ENCODE peak calls at places on chromosomes 13 and 19, in seven cellular contexts. O is PC-3, T is lung, Q is A673, S is AG04450, E is upper lobe of right lung, H is suprapubic skin. N is an unnamed sample.
A peak's percentile ranks its signal among the peaks of the same experiment; 100 is the strongest.

GRCh38 chr19:46372901-46373572 is 26.1 kb downstream of the PPP5C start:
- DNase-seq in H (peak; percentile 24), S (no peak), O (peak; percentile 5), E (peak; percentile 60), Q (peak; percentile 75), T (no peak), N (no peak)

GRCh38 chr13:29648760-29649159 is 53.3 kb upstream of the SLC7A1 start:
- DNase-seq in H (no peak), E (no peak), T (no peak), O (no peak), S (no peak), Q (no peak), N (no peak)

GRCh38 chr19:5127710-5128109 is 158.8 kb downstream of the KDM4B start:
- DNase-seq in Q (no peak), S (no peak), T (no peak), E (no peak), O (no peak), H (no peak), N (no peak)

GRCh38 chr19:5120833-5121232 is 151.9 kb downstream of the KDM4B start:
- DNase-seq in E (no peak), O (no peak), H (no peak), T (no peak), Q (no peak), S (no peak), N (no peak)

GRCh38 chr19:6521718-6522646 is 8.8 kb upstream of the TNFSF9 start:
- DNase-seq in E (no peak), O (no peak), Q (no peak), T (no peak), H (no peak), S (no peak), N (peak; percentile 46)

GRCh38 chr13:76349700-76350099 is 536.5 kb downstream of the KCTD12 start:
- DNase-seq in H (no peak), O (no peak), E (no peak), T (no peak), Q (no peak), S (no peak), N (no peak)

GRCh38 chr19:19549804-19550453 is 11.9 kb downstream of the CILP2 start:
- DNase-seq in E (no peak), S (no peak), Q (no peak), T (no peak), H (no peak), O (no peak), N (no peak)

GRCh38 chr19:42433503-42434260 is 6.5 kb upstream of the LIPE start:
- DNase-seq in Q (peak; percentile 51), E (peak; percentile 81), H (peak; percentile 81), O (peak; percentile 55), T (peak; percentile 64), S (no peak), N (peak; percentile 80)

GRCh38 chr13:106986687-106987434 is 418.9 kb upstream of the ARGLU1 start:
- DNase-seq in O (no peak), Q (no peak), S (no peak), T (no peak), H (no peak), E (no peak), N (no peak)

GRCh38 chr19:42332059-42332458 is 6.6 kb downstream of the MEGF8 start:
- DNase-seq in O (no peak), S (no peak), E (no peak), T (no peak), H (no peak), Q (no peak), N (no peak)

GRCh38 chr13:36054041-36054440 is 77.1 kb downstream of the DCLK1 start:
- DNase-seq in O (no peak), T (no peak), Q (no peak), S (no peak), H (no peak), E (no peak), N (no peak)

GRCh38 chr13:40189426-40189825 is 477.0 kb downstream of the FOXO1 start:
- DNase-seq in O (no peak), S (no peak), E (no peak), T (no peak), Q (no peak), H (no peak), N (no peak)

GRCh38 chr19:30089086-30089665 is 147.1 kb downstream of the URI1 start:
- DNase-seq in E (peak; percentile 52), O (no peak), H (no peak), T (no peak), Q (no peak), S (no peak), N (no peak)

GRCh38 chr19:30086220-30086619 is 144.2 kb downstream of the URI1 start:
- DNase-seq in T (no peak), O (no peak), E (no peak), Q (no peak), H (no peak), S (no peak), N (no peak)

GRCh38 chr19:30086916-30087315 is 144.9 kb downstream of the URI1 start:
- DNase-seq in T (no peak), E (no peak), Q (no peak), H (no peak), S (no peak), O (no peak), N (no peak)

GRCh38 chr19:30088567-30088966 is 146.5 kb downstream of the URI1 start:
- DNase-seq in T (no peak), H (no peak), O (no peak), S (no peak), E (no peak), Q (no peak), N (no peak)

GRCh38 chr19:30087381-30088138 is 145.5 kb downstream of the URI1 start:
- DNase-seq in T (no peak), H (no peak), O (no peak), E (peak; percentile 33), S (no peak), Q (no peak), N (no peak)
- H3K27ac ChIP-seq in T (no peak overlapping the region), H (no peak overlapping the region), O (no peak overlapping the region), E (no peak overlapping the region), S (no peak overlapping the region), Q (no peak overlapping the region), N (no peak overlapping the region)

GRCh38 chr13:91245283-91245682 is 102.2 kb upstream of the MIR17HG start:
- DNase-seq in Q (no peak), E (no peak), O (no peak), H (no peak), S (no peak), T (no peak), N (no peak)

GRCh38 chr13:91242652-91243051 is 104.8 kb upstream of the MIR17HG start:
- DNase-seq in O (no peak), T (no peak), Q (no peak), H (no peak), S (no peak), E (no peak), N (no peak)

GRCh38 chr13:91249370-91249769 is 98.1 kb upstream of the MIR17HG start:
- DNase-seq in H (no peak), E (no peak), Q (no peak), S (no peak), T (no peak), O (no peak), N (no peak)

GRCh38 chr13:91248249-91248648 is 99.2 kb upstream of the MIR17HG start:
- DNase-seq in S (no peak), Q (no peak), E (no peak), O (no peak), H (no peak), T (no peak), N (no peak)

DNA sequence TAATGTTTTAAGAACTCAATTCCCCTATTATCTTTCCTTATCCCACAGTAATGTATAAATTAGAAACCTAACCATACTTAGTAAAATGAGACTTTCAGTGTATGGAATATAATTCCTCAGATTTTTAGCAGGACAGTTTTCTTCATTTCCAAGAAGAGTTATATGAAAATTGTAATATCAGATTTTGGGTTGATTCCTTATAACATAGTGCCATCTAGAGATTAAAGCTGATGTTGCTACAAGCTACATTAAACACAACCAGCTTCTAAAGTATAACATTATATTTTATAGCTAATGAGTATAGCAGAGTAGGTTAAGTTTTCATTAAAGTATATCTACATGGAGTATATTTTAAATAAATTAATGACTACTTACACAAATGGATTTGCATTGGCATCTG is 99.7 kb upstream of the MIR17HG start:
- DNase-seq in Q (peak; percentile 6), O (peak; percentile 23), E (no peak), T (no peak), S (no peak), H (no peak), N (no peak)
- TF ChIP-seq CTCF in Q (peak; percentile 53), O (peak; percentile 52), E (peak; percentile 37), T (no peak), S (no peak), H (no peak), N (no peak)

DNA sequence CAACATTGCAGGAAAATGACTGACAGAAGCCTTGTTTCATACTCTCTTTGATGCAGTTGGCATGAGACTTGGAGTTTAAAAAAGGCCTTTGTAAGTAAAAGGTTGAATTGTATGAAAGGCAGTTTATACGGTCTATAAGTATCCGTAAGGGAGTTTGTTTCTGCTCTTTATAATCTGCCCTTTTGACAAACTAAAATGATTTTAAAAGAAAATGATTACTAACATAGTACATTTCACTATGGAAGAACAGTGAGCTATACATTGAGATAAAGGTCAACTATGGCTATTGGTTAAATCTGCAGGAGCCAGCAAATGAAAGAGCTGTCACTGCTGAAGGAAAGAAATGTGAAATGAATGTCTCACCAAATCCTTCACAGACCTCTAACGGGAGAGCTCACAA is 296.1 kb upstream of the SLITRK6 start:
- DNase-seq in S (no peak), E (no peak), O (no peak), H (no peak), Q (no peak), T (no peak), N (no peak)
- H3K4me3 ChIP-seq in S (no peak overlapping the region), E (no peak overlapping the region), O (no peak overlapping the region), H (no peak overlapping the region), Q (no peak overlapping the region), T (no peak overlapping the region), N (no peak overlapping the region)

DNA sequence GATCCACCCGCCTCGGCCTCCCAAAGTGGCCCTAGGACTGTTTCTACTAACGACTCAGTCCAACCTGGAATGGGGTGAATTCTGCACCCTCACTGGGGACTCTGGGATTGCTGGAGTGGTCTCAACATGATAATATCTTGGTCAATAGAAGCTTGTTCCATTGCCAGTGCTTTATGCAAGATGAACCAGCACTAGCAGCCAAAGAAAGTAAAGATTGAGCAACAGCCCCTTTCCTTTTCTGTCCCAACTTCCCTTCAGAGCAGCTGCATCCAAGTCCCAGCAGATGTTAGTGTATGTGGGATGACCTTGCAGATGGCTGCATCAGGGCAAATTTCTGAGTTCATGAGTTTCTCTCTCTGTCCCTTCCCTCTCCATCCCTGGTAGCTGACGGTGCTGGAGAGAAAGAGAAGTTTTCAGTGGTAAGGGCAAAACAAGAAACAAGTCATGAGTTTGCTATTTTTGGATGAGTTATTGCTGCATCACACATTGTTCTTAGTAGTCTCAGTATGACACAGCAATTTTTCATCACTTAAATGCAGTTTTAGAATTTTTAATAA is 183.6 kb upstream of the EDNRB start:
- DNase-seq in T (peak; percentile 36), O (peak; percentile 32), Q (no peak), S (no peak), E (no peak), H (no peak), N (no peak)
- H3K27ac ChIP-seq in T (no peak overlapping the region), O (peak overlapping the region; percentile 37), Q (no peak overlapping the region), S (no peak overlapping the region), E (no peak overlapping the region), H (no peak overlapping the region), N (no peak overlapping the region)

N was measured in stomach.